ENCODE peak calls at places on chromosome 12, in five cellular contexts. A is prostate gland; W is naive thymus-derived CD4-positive, alpha-beta T cell; C is hepatocyte; Q is pancreas. B is an unnamed sample. For H3K36me3, the result is how much of the 10 kb centered on the place peaks cover.

GRCh38 chr12:96044017-96044985 is 8.9 kb upstream of the LTA4H start:
- DNase-seq in A (no peak), W (no peak), C (no peak), Q (no peak), B (no peak)

GRCh38 chr12:120126635-120127005 is 10.1 kb upstream of the RAB35 start:
- DNase-seq in A (no peak), W (no peak), C (no peak), Q (no peak), B (no peak)

GRCh38 chr12:18224745-18225144 is 36.6 kb upstream of the PIK3C2G start:
- DNase-seq in A (no peak), W (no peak), C (peak), Q (no peak), B (no peak)

GRCh38 chr12:92108651-92109050 is 37.0 kb downstream of the BTG1 start:
- DNase-seq in A (peak), W (no peak), C (peak), Q (no peak), B (no peak)

GRCh38 chr12:24661657-24662096 is 287.2 kb downstream of the BCAT1 start:
- DNase-seq in A (no peak), W (no peak), C (peak), Q (no peak), B (no peak)

GRCh38 chr12:118337194-118337838 is 35.4 kb downstream of the TAOK3 start:
- DNase-seq in A (peak), W (no peak), C (no peak), Q (no peak), B (no peak)

GRCh38 chr12:19778111-19778688 is 338.9 kb downstream of the AEBP2 start:
- DNase-seq in A (no peak), W (no peak), C (no peak), Q (no peak), B (no peak)

GRCh38 chr12:118033331-118033730 is 16.8 kb downstream of the RFC5 start:
- DNase-seq in A (no peak), W (no peak), C (no peak), Q (no peak), B (no peak)

GRCh38 chr12:49636979-49637378 is 13.6 kb downstream of the PRPF40B start:
- DNase-seq in A (peak), W (peak), C (peak), Q (no peak), B (peak)

GRCh38 chr12:124548854-124549378 is 18.5 kb downstream of the NCOR2 start:
- DNase-seq in A (peak), W (no peak), C (peak), Q (peak), B (no peak)

GRCh38 chr12:111469406-111469805 is 63.7 kb downstream of the SH2B3 start:
- DNase-seq in A (no peak), W (no peak), C (no peak), Q (no peak), B (no peak)

GRCh38 chr12:111462134-111462821 is 56.6 kb downstream of the SH2B3 start:
- DNase-seq in A (no peak), W (no peak), C (no peak), Q (no peak), B (no peak)

GRCh38 chr12:111467092-111467861 is 61.6 kb downstream of the SH2B3 start:
- DNase-seq in A (no peak), W (no peak), C (peak), Q (no peak), B (no peak)

GRCh38 chr12:111467862-111468245 is 62.1 kb downstream of the SH2B3 start:
- DNase-seq in A (no peak), W (no peak), C (no peak), Q (no peak), B (no peak)
- H3K36me3 ChIP-seq in A (under half), W (under half), C (under half), Q (under half), B (under half)

GRCh38 chr12:94206886-94207285 is 58.5 kb downstream of the PLXNC1 start:
- DNase-seq in A (no peak), W (no peak), C (no peak), Q (no peak), B (no peak)

GRCh38 chr12:94209240-94209639 is 60.9 kb downstream of the PLXNC1 start:
- DNase-seq in A (no peak), W (no peak), C (no peak), Q (no peak), B (no peak)

GRCh38 chr12:94208433-94208921 is 60.1 kb downstream of the PLXNC1 start:
- DNase-seq in A (no peak), W (no peak), C (no peak), Q (no peak), B (no peak)

GRCh38 chr12:94205738-94206310 is 57.4 kb downstream of the PLXNC1 start:
- DNase-seq in A (no peak), W (no peak), C (no peak), Q (no peak), B (peak)

GRCh38 chr12:94207467-94208432 is 59.4 kb downstream of the PLXNC1 start:
- DNase-seq in A (no peak), W (peak), C (no peak), Q (no peak), B (peak)
- H3K27ac ChIP-seq in A (no peak), W (peak), C (no peak), Q (no peak), B (peak)

DNA sequence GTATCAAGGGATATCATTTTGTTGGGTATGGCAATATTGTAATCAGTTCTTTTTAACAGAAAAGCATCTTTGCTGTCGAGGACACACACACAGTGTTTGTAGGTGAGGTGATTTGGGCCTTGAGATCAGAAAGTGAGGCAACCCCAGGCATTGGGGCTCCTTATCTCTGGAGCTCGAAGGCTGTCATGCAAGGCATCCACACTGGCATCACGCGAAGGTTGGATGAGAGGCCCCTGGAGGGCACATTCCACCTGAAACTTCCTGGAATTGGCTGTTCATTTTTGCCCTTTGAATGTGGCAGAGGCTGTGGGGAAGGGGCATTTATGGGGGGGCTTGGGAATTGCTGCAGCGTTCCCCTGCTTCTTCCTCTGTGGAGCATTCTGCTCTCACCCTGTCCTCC is 45.5 kb downstream of the IL31 start:
- DNase-seq in A (no peak), W (no peak), C (no peak), Q (no peak), B (no peak)
- H3K4me3 ChIP-seq in A (no peak), W (no peak), C (no peak), Q (no peak), B (no peak)

GRCh38 chr12:105113094-105113493 is 5.6 kb downstream of the WASHC4 start:
- DNase-seq in A (no peak), W (no peak), C (no peak), Q (no peak), B (no peak)
- H3K36me3 ChIP-seq in A (under half), W (under half), C (under half), Q (under half), B (under half)

DNA sequence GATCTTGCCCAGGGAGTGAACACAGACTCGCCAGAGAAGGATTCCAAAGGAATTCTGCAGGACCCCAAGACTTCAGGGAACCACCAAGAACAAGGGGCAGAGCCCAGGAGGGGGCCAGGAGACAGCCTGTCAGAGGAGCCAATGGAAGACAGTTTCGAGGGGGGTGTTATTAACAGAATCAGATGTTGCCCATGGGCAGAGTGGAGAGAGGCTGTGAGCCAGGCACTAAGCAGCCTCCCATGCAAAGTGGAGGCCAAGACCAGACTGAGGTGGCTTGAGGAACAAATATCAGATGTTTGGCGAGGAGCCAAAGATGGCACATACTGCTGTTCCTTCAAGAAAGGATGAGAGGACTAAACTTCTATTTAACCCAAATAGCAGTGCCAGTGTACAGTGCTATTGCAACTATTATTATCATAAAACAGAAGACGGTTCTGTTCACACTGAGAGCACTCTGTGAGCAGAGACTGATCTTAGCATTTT is 12.6 kb downstream of the APPL2 start:
- DNase-seq in A (no peak), W (no peak), C (no peak), Q (no peak), B (no peak)
- H3K27ac ChIP-seq in A (peak), W (no peak), C (peak), Q (no peak), B (no peak)

DNA sequence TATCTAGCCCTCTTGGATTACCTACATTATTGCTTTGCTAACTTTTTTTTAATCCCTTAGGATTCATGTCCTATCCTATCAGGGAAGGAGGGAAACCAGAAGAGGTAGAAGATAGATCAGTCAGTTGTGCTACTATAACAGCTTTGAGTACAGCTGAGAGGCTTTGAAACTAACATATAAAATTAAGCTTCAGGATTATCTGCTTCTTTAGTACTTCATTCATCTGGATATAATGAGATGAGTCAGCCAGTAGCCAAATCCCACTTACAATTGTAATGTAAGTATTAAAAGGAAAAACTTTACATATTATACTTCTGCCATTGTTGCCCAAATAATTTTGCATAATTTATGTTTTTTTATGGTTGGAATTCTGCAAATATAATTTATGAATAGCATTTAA is 33.4 kb upstream of the ANO6 start:
- DNase-seq in A (no peak), W (no peak), C (no peak), Q (no peak), B (no peak)
- H3K4me3 ChIP-seq in A (no peak), W (no peak), C (no peak), Q (no peak), B (no peak)

DNA sequence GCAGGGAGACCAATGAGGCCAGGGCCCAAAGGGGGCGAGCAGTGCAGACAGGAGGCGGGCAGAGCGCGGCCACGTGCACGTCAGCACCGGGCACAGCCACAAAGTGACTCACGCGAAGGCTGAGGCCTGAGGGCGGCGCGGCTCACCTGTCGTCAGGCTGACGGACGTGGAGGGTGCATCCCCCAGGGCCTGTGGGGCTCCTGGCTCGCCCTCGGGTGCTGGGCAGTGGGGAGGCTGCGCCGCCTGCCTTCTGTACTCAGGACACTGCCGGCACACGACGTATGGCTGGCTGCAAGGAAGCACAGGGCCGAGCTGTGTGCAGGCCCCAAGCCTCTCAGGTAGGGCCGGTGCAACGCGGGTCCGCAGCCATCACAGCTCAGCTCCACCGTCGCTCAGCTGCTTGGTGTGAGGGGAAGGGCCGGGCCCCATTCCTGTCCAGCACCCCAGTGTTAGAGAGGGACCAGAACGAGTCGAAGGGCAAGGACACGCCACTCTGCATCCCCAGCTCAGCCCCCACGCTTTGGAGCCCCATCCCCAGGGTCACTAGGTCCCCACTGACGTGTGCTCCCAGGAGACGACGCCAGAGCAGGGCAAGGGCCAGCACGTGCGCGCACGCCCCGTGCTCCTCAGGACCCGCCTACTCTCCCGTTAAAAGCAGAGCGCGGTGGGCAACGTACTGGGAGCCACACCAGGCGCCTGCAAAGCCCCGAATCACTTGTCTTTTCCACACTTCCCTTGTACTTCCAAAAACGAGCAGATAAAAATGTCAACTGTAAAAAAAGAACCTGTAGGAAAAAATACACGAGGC is 24.8 kb upstream of the GOLGA3 start:
- DNase-seq in A (no peak), W (no peak), C (no peak), Q (no peak), B (no peak)
- H3K36me3 ChIP-seq in A (under half), W (under half), C (under half), Q (under half), B (half or more)

DNA sequence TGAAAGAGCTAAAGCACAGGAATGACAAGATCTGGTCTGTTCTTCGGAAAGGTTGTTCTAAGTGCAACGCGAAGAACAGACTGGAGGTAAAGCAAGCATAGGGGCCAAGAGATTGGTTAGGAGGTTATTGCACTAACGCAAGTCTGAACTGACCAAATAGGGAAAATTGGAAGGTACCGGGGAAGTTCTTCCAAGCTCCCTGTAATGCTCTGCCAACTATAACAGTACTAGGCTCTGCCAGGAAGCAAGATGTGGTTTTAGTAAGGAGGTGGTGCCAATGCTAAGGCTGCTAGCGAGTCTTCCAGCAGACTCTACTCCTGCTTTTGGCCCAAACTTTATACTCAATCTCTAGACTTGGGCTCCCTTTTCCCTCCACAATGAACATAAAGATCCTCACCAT is 138.6 kb downstream of the PAWR start:
- DNase-seq in A (no peak), W (no peak), C (no peak), Q (no peak), B (no peak)
- H3K27ac ChIP-seq in A (peak), W (no peak), C (no peak), Q (no peak), B (no peak)